ENCODE peak calls at places on chromosomes 2 and 18, in eight cellular contexts. H is fibroblast of lung; L is HFF-Myc; N is heart left ventricle; K is mammary epithelial cell; I is cardiac fibroblast; F is IMR-90; P is CD8-positive, alpha-beta T cell. B is an unnamed sample.

GRCh38 chr2:190927257-190927656 is 46.6 kb downstream of the GLS start:
- DNase-seq in I (peak; percentile 20), H (peak; percentile 87), P (no peak), N (no peak), L (no peak), K (peak; percentile 59), F (peak; percentile 69), B (peak; percentile 40)

GRCh38 chr2:113225505-113226259 is 51.9 kb downstream of the PSD4 start:
- DNase-seq in H (peak; percentile 82), L (no peak), F (peak; percentile 49), N (no peak), K (no peak), I (no peak), P (no peak), B (no peak)

GRCh38 chr2:28365158-28365557 is 27.5 kb upstream of the FOSL2 start:
- DNase-seq in H (no peak), I (no peak), L (no peak), P (no peak), F (no peak), N (no peak), K (no peak), B (no peak)

GRCh38 chr2:35447816-35448215 is 907.8 kb upstream of the CRIM1 start:
- DNase-seq in L (no peak), P (no peak), N (no peak), K (no peak), I (no peak), H (no peak), F (no peak), B (no peak)

GRCh38 chr2:25132693-25133092 is 35.7 kb downstream of the POMC start:
- DNase-seq in P (no peak), H (no peak), N (no peak), I (no peak), F (no peak), L (no peak), K (no peak), B (no peak)

GRCh38 chr2:113200736-113201490 is 27.1 kb downstream of the PSD4 start:
- DNase-seq in N (no peak), L (no peak), P (no peak), F (no peak), I (no peak), H (no peak), K (peak; percentile 50), B (no peak)

GRCh38 chr18:49335677-49336076 is 124.8 kb downstream of the DYM start:
- DNase-seq in L (no peak), F (no peak), H (no peak), I (no peak), K (no peak), P (no peak), N (no peak), B (no peak)

GRCh38 chr2:50491541-50492114 is 540.3 kb downstream of the NRXN1 start:
- DNase-seq in K (peak; percentile 14), P (no peak), F (peak; percentile 44), N (no peak), H (peak; percentile 20), I (peak; percentile 53), L (no peak), B (peak; percentile 44)

GRCh38 chr2:201908901-201909300 is 102.6 kb downstream of the CDK15 start:
- DNase-seq in F (peak; percentile 67), K (no peak), H (peak; percentile 72), P (no peak), I (peak; percentile 52), N (no peak), L (no peak), B (no peak)

GRCh38 chr2:71926098-71926466 is 221.6 kb downstream of the CYP26B1 start:
- DNase-seq in K (no peak), H (no peak), L (no peak), I (no peak), F (no peak), N (no peak), P (peak; percentile 29), B (no peak)

GRCh38 chr18:69580107-69580506 is 179.4 kb downstream of the DOK6 start:
- DNase-seq in L (no peak), N (no peak), K (no peak), I (peak; percentile 24), P (no peak), F (peak; percentile 28), H (no peak), B (peak; percentile 49)

GRCh38 chr2:39433586-39434195 is 3.4 kb downstream of the MAP4K3 start:
- DNase-seq in I (no peak), P (no peak), F (no peak), K (no peak), H (no peak), L (no peak), N (no peak), B (peak; percentile 79)

GRCh38 chr2:39435974-39436591 is 1.0 kb downstream of the MAP4K3 start:
- DNase-seq in P (no peak), H (peak; percentile 82), N (peak; percentile 42), F (peak; percentile 58), K (peak; percentile 39), I (peak; percentile 60), L (no peak), B (peak; percentile 74)

GRCh38 chr2:39434233-39434897 is 2.7 kb downstream of the MAP4K3 start:
- DNase-seq in L (no peak), P (no peak), F (peak; percentile 18), I (no peak), H (peak; percentile 44), N (no peak), K (no peak), B (no peak)

GRCh38 chr2:39436592-39437521 is at the start of gene MAP4K3:
- DNase-seq in H (peak; percentile 93), I (peak; percentile 94), K (peak; percentile 94), P (peak; percentile 80), L (peak; percentile 81), F (peak; percentile 94), N (peak; percentile 96), B (peak; percentile 90)

GRCh38 chr2:39435254-39435653 is 1.8 kb downstream of the MAP4K3 start:
- DNase-seq in P (no peak), K (no peak), F (peak; percentile 43), L (no peak), H (peak; percentile 32), I (peak; percentile 38), N (no peak), B (no peak)
- H3K4me3 ChIP-seq in P (no peak overlapping the region), K (peak overlapping the region; percentile 89), F (peak overlapping the region; percentile 97), L (peak overlapping the region; percentile 90), H (peak overlapping the region; percentile 46), I (peak overlapping the region; percentile 86), N (peak overlapping the region; percentile 83), B (peak overlapping the region; percentile 92)

GRCh38 chr2:219619235-219619634 is 8.2 kb upstream of the SLC4A3 start:
- DNase-seq in P (no peak), H (no peak), I (no peak), L (no peak), K (no peak), N (no peak), F (no peak), B (no peak)
- TF ChIP-seq CTCF in P (no peak), H (no peak), I (no peak), L (no peak), K (no peak), N (no peak), F (no peak), B (no peak)

DNA sequence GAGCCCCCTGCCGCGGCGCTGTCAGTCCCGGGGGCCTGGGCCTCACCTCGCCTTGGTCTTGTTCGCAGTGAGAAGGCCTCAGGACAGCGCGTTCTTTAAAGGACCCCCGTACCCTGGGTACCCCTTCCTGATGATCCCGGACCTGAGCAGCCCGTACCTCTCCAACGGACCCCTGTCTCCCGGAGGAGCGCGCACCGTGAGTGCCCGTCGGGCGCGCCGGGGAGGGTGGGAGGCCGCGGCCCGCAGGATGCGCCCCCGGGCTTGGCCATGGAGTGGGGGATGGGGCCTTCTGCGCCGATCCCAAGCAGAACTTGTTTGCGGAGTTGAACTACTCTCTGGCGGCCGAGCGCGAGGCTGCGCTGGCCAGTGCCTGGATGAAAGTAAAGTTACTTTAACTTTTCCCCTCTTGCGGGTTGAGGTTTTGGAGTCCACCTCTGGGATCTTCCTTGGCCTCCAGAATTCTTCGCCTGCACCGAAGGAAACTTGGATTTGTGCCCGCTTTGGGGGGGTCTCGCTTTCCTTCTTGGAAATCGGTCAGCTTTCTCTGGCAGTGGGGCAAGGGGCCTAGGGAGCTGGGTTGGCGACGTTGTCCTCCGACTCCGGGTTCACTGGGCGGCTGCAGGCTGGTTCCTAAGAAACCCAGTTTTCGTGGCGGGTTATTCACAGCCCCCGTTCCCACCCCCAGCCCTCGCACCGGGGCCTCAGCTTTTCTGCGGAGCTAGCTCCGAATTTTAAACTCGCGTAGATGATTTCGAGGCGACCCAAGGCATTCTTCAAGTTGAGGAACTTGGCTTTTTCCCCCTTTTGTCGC is 1.3 kb downstream of the TCF7L1 start:
- DNase-seq in H (peak; percentile 56), F (peak; percentile 54), L (no peak), N (peak; percentile 59), I (peak; percentile 47), K (peak; percentile 27), P (no peak), B (peak; percentile 42)
- H3K4me3 ChIP-seq in H (peak overlapping the region; percentile 76), F (peak overlapping the region; percentile 100), L (peak overlapping the region; percentile 53), N (peak overlapping the region; percentile 86), I (peak overlapping the region; percentile 82), K (peak overlapping the region; percentile 89), P (no peak overlapping the region), B (peak overlapping the region; percentile 90)

GRCh38 chr18:31553800-31554199 is 37.9 kb upstream of the TTR start:
- DNase-seq in K (no peak), L (no peak), P (no peak), N (no peak), H (peak; percentile 4), F (no peak), I (no peak), B (no peak)
- TF ChIP-seq CTCF in K (peak; percentile 22), L (peak; percentile 4), P (no peak), N (no peak), H (no peak), F (peak; percentile 21), I (peak; percentile 14), B (no peak)

GRCh38 chr18:60889442-60889841 is 443.8 kb upstream of the CDH20 start:
- DNase-seq in H (no peak), L (no peak), F (no peak), N (no peak), P (no peak), I (no peak), K (no peak), B (no peak)

GRCh38 chr18:60888225-60888624 is 445.0 kb upstream of the CDH20 start:
- DNase-seq in I (no peak), P (no peak), K (no peak), H (no peak), N (no peak), L (no peak), F (no peak), B (no peak)

GRCh38 chr18:60880184-60880583 is 453.0 kb upstream of the CDH20 start:
- DNase-seq in H (no peak), N (no peak), I (no peak), L (no peak), P (no peak), F (no peak), K (no peak), B (no peak)

GRCh38 chr18:60883594-60883993 is 449.6 kb upstream of the CDH20 start:
- DNase-seq in L (no peak), K (no peak), I (no peak), H (no peak), P (no peak), F (no peak), N (no peak), B (no peak)
- H3K4me3 ChIP-seq in L (no peak overlapping the region), K (no peak overlapping the region), I (no peak overlapping the region), H (no peak overlapping the region), P (no peak overlapping the region), F (no peak overlapping the region), N (no peak overlapping the region), B (no peak overlapping the region)

B was measured in AG10803.